ENCODE peak calls at places on chromosomes 5 and 9, in six cellular contexts. T is adrenal gland, F is epithelial cell of proximal tubule, I is left ventricle myocardium inferior, H is pancreas, V is PC-3. R is an unnamed sample.

GRCh38 chr5:13591621-13592020 is 352.9 kb downstream of the DNAH5 start:
- DNase-seq in T (no peak), F (peak), I (no peak), H (no peak), V (peak), R (no peak)

GRCh38 chr5:68435611-68436010 is 220.1 kb downstream of the PIK3R1 start:
- DNase-seq in T (no peak), F (no peak), I (no peak), H (no peak), V (no peak), R (no peak)

GRCh38 chr9:89038354-89039091 is 47.3 kb downstream of the S1PR3 start:
- DNase-seq in T (peak), F (no peak), I (no peak), H (no peak), V (peak), R (no peak)

GRCh38 chr9:89920131-89920530 is 315.3 kb downstream of the GADD45G start:
- DNase-seq in T (peak), F (no peak), I (no peak), H (no peak), V (no peak), R (no peak)

GRCh38 chr9:107279084-107279483 is 4.0 kb upstream of the RAD23B start:
- DNase-seq in T (no peak), F (no peak), I (no peak), H (no peak), V (no peak), R (no peak)

GRCh38 chr9:115443890-115444289 is 325.9 kb upstream of the TNC start:
- DNase-seq in T (no peak), F (no peak), I (no peak), H (no peak), V (no peak), R (no peak)

GRCh38 chr9:32677931-32678330 is 42.5 kb upstream of the TAF1L start:
- DNase-seq in T (no peak), F (no peak), I (no peak), H (no peak), V (no peak), R (no peak)

GRCh38 chr5:68730220-68731010 is 363.4 kb upstream of the SLC30A5 start:
- DNase-seq in T (peak), F (peak), I (peak), H (no peak), V (no peak), R (peak)

GRCh38 chr5:73498057-73498992 is at the start of gene BTF3:
- DNase-seq in T (peak), F (peak), I (peak), H (peak), V (peak), R (peak)

GRCh38 chr9:94908583-94909249 is 182.2 kb downstream of the AOPEP start:
- DNase-seq in T (no peak), F (peak), I (no peak), H (no peak), V (no peak), R (no peak)

GRCh38 chr9:105114318-105114717 is 130.1 kb upstream of the SLC44A1 start:
- DNase-seq in T (no peak), F (no peak), I (no peak), H (no peak), V (no peak), R (no peak)

GRCh38 chr9:111056554-111056953 is 18.3 kb upstream of the LPAR1 start:
- DNase-seq in T (no peak), F (no peak), I (no peak), H (no peak), V (no peak), R (no peak)

GRCh38 chr5:32302822-32303754 is 9.7 kb downstream of the MTMR12 start:
- DNase-seq in T (no peak), F (peak), I (no peak), H (no peak), V (no peak), R (no peak)

GRCh38 chr9:111467778-111468367 is 16.3 kb downstream of the ECPAS start:
- DNase-seq in T (no peak), F (no peak), I (no peak), H (no peak), V (no peak), R (no peak)

GRCh38 chr9:6098431-6098830 is 83.0 kb upstream of the RANBP6 start:
- DNase-seq in T (no peak), F (no peak), I (no peak), H (no peak), V (peak), R (no peak)

GRCh38 chr5:94793113-94793815 is 174.8 kb downstream of the SLF1 start:
- DNase-seq in T (no peak), F (no peak), I (no peak), H (no peak), V (peak), R (no peak)

GRCh38 chr5:64384761-64385160 is 121.1 kb upstream of the RGS7BP start:
- DNase-seq in T (no peak), F (peak), I (no peak), H (no peak), V (peak), R (no peak)

GRCh38 chr9:126491256-126491879 is 122.4 kb upstream of the LMX1B start:
- DNase-seq in T (peak), F (no peak), I (no peak), H (no peak), V (peak), R (no peak)

GRCh38 chr9:38671748-38672147 is 48.2 kb downstream of the FAM240B start:
- DNase-seq in T (no peak), F (no peak), I (no peak), H (no peak), V (no peak), R (no peak)

GRCh38 chr5:170791325-170791954 is 7.9 kb downstream of the GABRP start:
- DNase-seq in T (peak), F (peak), I (peak), H (peak), V (peak), R (peak)

GRCh38 chr5:33105521-33105941 is 335.2 kb upstream of the TARS1 start:
- DNase-seq in T (no peak), F (no peak), I (no peak), H (no peak), V (peak), R (no peak)

GRCh38 chr5:109224276-109224675 is 185.5 kb downstream of the PJA2 start:
- DNase-seq in T (no peak), F (no peak), I (no peak), H (no peak), V (no peak), R (no peak)

GRCh38 chr5:42377496-42377895 is 45.7 kb upstream of the GHR start:
- DNase-seq in T (no peak), F (peak), I (no peak), H (no peak), V (peak), R (no peak)

GRCh38 chr5:69492391-69493234 is at the start of gene OCLN:
- DNase-seq in T (no peak), F (no peak), I (no peak), H (peak), V (peak), R (no peak)

GRCh38 chr5:145943674-145944121 is 7.3 kb downstream of the SH3RF2 start:
- DNase-seq in T (peak), F (no peak), I (no peak), H (peak), V (peak), R (no peak)

GRCh38 chr9:98706651-98707103 is 2.1 kb downstream of the GABBR2 start:
- DNase-seq in T (no peak), F (no peak), I (no peak), H (no peak), V (peak), R (no peak)

GRCh38 chr9:122096620-122097415 is 3.7 kb upstream of the TTLL11 start:
- DNase-seq in T (no peak), F (no peak), I (no peak), H (no peak), V (no peak), R (no peak)

GRCh38 chr9:118929317-118929716 is 439.9 kb downstream of the BRINP1 start:
- DNase-seq in T (no peak), F (peak), I (no peak), H (no peak), V (no peak), R (no peak)

GRCh38 chr5:218457-219289 is 553 bp downstream of the SDHA start:
- DNase-seq in T (peak), F (no peak), I (no peak), H (peak), V (peak), R (peak)

GRCh38 chr5:147413266-147413665 is 96.6 kb downstream of the DPYSL3 start:
- DNase-seq in T (no peak), F (no peak), I (no peak), H (no peak), V (no peak), R (no peak)

GRCh38 chr5:150846651-150847333 is 471 bp downstream of the IRGM start:
- DNase-seq in T (peak), F (peak), I (no peak), H (no peak), V (peak), R (peak)

GRCh38 chr9:87327567-87328125 is 170.0 kb upstream of the DAPK1 start:
- DNase-seq in T (no peak), F (no peak), I (no peak), H (no peak), V (peak), R (no peak)

GRCh38 chr9:88106492-88106891 is 31.8 kb downstream of the SPATA31C2 start:
- DNase-seq in T (peak), F (no peak), I (no peak), H (no peak), V (peak), R (no peak)

GRCh38 chr9:96877269-96877668 is 23.0 kb upstream of the ZNF782 start:
- DNase-seq in T (no peak), F (no peak), I (no peak), H (peak), V (no peak), R (no peak)

GRCh38 chr9:69834056-69834455 is 13.4 kb downstream of the CFAP95 start:
- DNase-seq in T (no peak), F (no peak), I (no peak), H (no peak), V (no peak), R (no peak)

GRCh38 chr9:35035851-35036701 is 36.3 kb downstream of the VCP start:
- DNase-seq in T (peak), F (no peak), I (peak), H (no peak), V (no peak), R (no peak)
- H3K4me3 ChIP-seq in T (no peak), F (no peak), I (peak), H (no peak), V (no peak), R (peak)

GRCh38 chr9:123265833-123266232 is 2.6 kb downstream of the STRBP start:
- DNase-seq in T (no peak), F (no peak), I (no peak), H (no peak), V (no peak), R (no peak)

GRCh38 chr9:123260340-123260739 is 8.0 kb downstream of the STRBP start:
- DNase-seq in T (no peak), F (no peak), I (no peak), H (no peak), V (no peak), R (no peak)

GRCh38 chr9:123262338-123262737 is 6.0 kb downstream of the STRBP start:
- DNase-seq in T (no peak), F (no peak), I (no peak), H (no peak), V (no peak), R (no peak)

GRCh38 chr9:123261006-123261677 is 7.2 kb downstream of the STRBP start:
- DNase-seq in T (no peak), F (no peak), I (no peak), H (no peak), V (no peak), R (no peak)

DNA sequence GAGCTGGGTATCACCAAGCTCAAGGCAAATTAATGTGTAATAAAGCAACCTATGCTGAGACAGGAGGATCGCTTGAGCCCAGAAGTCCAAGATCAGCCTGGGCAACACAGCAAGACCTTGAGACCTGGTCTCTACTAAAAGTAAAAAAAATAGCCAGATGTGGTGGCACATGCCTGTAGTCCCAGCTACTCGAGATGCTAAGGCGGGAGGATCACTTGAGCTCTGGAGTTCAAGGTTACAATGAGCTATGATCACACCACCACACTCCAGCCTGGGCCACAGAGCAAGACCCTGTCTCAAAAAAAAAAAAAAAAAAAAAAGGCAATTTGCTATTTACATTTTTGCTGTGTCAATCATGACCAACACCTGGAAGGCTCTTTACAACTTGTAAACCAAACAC is 5.2 kb downstream of the STRBP start:
- DNase-seq in T (no peak), F (no peak), I (no peak), H (no peak), V (no peak), R (no peak)
- H3K4me3 ChIP-seq in T (no peak), F (no peak), I (no peak), H (no peak), V (no peak), R (no peak)

DNA sequence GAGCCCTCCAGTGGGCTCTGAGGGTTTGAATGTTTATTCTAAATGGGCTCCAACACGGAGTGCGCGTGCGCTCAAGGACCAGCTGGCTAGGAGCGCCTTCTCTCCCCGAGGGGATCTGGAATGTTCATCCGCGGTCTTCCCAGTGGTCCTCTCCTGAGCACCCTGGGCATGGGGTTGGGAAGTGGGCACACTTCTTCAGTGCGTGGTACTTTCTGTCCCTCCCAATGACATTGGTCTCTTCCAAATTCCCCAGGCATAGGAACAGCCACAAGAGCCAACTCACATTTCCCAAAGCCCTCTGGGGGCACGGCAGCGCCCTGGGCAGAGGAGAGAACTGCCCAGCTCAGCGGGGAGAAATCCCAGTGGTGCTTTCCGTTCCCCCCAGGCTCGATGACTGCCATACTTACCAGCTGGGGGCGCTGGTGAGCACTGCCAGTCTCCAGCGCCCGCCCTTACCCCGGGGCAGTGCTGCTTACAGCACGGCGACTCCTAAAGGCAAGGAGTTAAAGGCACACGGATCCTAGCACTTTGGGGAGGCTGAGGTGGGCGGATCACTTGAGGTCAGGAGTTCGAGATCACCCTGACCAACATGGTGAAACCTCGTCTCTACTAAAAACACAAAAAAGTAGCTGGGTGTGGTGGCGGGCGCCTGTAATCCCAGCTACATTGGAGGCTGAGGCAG is 29.9 kb upstream of the OBP2B start:
- DNase-seq in T (peak), F (no peak), I (peak), H (peak), V (peak), R (no peak)
- H3K4me3 ChIP-seq in T (peak), F (peak), I (peak), H (no peak), V (no peak), R (peak)

GRCh38 chr9:110050925-110051355 is 157.0 kb downstream of the C9orf152 start:
- DNase-seq in T (peak), F (peak), I (no peak), H (no peak), V (peak), R (peak)
- H3K4me3 ChIP-seq in T (peak), F (peak), I (peak), H (no peak), V (peak), R (peak)

DNA sequence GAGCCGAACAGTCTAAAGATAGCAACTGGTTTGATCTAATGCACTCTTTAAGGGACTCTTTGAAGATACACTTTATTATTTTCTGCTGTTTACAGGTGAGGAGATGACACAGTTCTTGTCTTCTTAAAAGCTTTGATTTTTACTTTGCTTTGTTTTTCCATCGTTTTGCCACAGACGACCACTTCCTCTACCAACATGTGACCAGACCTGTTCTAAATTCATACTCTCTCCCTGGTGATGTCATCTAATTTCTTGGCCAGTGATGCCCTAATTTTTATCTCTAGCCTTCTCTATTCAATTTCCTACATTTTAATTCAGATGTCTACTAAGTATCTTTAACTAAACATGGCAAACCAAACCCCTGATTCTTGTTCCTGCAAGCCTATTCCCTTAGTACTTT is 583.4 kb upstream of the ITGA1 start:
- DNase-seq in T (no peak), F (no peak), I (no peak), H (no peak), V (no peak), R (no peak)
- H3K4me3 ChIP-seq in T (no peak), F (no peak), I (no peak), H (no peak), V (no peak), R (no peak)

DNA sequence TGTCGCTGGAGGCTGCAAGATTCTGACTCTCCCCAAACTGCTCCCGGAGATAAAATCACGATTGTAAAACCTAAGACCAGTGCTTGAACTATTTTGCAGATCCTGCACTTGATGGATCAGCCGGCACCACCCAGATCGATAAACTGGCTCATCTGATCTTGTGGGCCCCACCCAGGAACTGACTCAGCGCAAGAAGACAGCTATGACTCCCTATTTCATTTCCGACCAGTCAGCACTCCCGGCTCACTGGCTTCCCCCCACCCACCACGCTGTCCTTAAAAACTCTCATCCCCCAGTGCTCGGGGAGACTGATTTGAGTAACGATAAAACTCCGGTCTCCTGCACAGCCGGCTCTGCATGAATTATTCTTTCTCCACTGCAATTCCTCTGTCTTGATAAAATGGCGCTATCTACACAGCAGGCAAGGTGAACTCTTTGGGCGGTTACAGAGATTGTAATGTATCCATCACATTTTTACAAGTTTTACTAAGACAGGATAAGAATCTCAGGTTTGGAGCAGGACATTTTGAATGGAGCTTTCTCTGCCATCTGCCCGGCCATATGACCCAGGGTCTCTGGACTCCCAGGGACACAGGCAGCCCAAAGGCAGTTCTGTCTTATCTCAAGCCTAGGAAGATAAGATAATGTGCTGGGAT is 10.6 kb upstream of the PPP1R26 start:
- DNase-seq in T (no peak), F (no peak), I (no peak), H (no peak), V (peak), R (no peak)
- H3K4me3 ChIP-seq in T (peak), F (no peak), I (no peak), H (no peak), V (peak), R (no peak)